ENCODE peak calls at places on chromosomes 6 and 20, in eight cellular contexts. Z, Q, F, O, P, V, X and T are unnamed samples.

GRCh38 chr6:166202321-166202733 is 34.7 kb upstream of the TBXT start:
- DNase-seq in Z (no peak), Q (no peak), F (no peak), O (no peak), P (no peak), V (peak; percentile 51), X (no peak), T (no peak)

GRCh38 chr6:36487698-36488097 is 44.9 kb downstream of the KCTD20 start:
- DNase-seq in Z (no peak), Q (no peak), F (no peak), O (no peak), P (no peak), V (no peak), X (no peak), T (no peak)

GRCh38 chr6:22680950-22681349 is 111.6 kb downstream of the HDGFL1 start:
- DNase-seq in Z (no peak), Q (no peak), F (no peak), O (no peak), P (no peak), V (no peak), X (no peak), T (no peak)

GRCh38 chr6:85006362-85006761 is 242.0 kb upstream of the TBX18 start:
- DNase-seq in Z (peak; percentile 3), Q (no peak), F (peak; percentile 29), O (no peak), P (no peak), V (no peak), X (no peak), T (no peak)

GRCh38 chr20:62065669-62066338 is at the start of gene TAF4:
- DNase-seq in Z (peak; percentile 39), Q (no peak), F (peak; percentile 98), O (peak; percentile 67), P (peak; percentile 84), V (peak; percentile 73), X (peak; percentile 81), T (no peak)

GRCh38 chr6:169905041-169905807 is 153.8 kb downstream of the ERMARD start:
- DNase-seq in Z (peak; percentile 65), Q (no peak), F (no peak), O (no peak), P (no peak), V (no peak), X (peak; percentile 65), T (peak; percentile 26)

GRCh38 chr20:54061106-54061881 is 9.1 kb downstream of the BCAS1 start:
- DNase-seq in Z (no peak), Q (no peak), F (no peak), O (no peak), P (no peak), V (no peak), X (no peak), T (no peak)

GRCh38 chr6:85464722-85465150 is 14.9 kb downstream of the NT5E start:
- DNase-seq in Z (peak; percentile 69), Q (no peak), F (no peak), O (peak; percentile 88), P (no peak), V (no peak), X (no peak), T (peak; percentile 79)

GRCh38 chr20:59074456-59074855 is 31.9 kb upstream of the PRELID3B start:
- DNase-seq in Z (no peak), Q (no peak), F (no peak), O (peak; percentile 30), P (no peak), V (no peak), X (no peak), T (no peak)

GRCh38 chr6:3222506-3223038 is 4.9 kb downstream of the TUBB2B start:
- DNase-seq in Z (no peak), Q (no peak), F (no peak), O (no peak), P (no peak), V (no peak), X (no peak), T (no peak)

GRCh38 chr6:100176321-100176950 is 182.4 kb upstream of the MCHR2 start:
- DNase-seq in Z (peak; percentile 65), Q (no peak), F (peak; percentile 16), O (peak; percentile 13), P (no peak), V (no peak), X (no peak), T (peak; percentile 9)

GRCh38 chr20:34834459-34834893 is 9.0 kb upstream of the NCOA6 start:
- DNase-seq in Z (peak; percentile 34), Q (no peak), F (no peak), O (peak; percentile 40), P (no peak), V (no peak), X (no peak), T (no peak)

GRCh38 chr6:153727910-153728309 is 311.1 kb upstream of the OPRM1 start:
- DNase-seq in Z (peak; percentile 4), Q (no peak), F (no peak), O (no peak), P (no peak), V (no peak), X (no peak), T (no peak)

GRCh38 chr6:118725944-118726343 is 74.6 kb upstream of the CEP85L start:
- DNase-seq in Z (no peak), Q (no peak), F (no peak), O (no peak), P (peak; percentile 48), V (no peak), X (no peak), T (no peak)

GRCh38 chr6:28772480-28773381 is 151.1 kb downstream of the TRIM27 start:
- DNase-seq in Z (no peak), Q (no peak), F (no peak), O (no peak), P (no peak), V (no peak), X (no peak), T (no peak)

GRCh38 chr6:11064836-11065235 is 20.7 kb upstream of the ELOVL2 start:
- DNase-seq in Z (no peak), Q (no peak), F (no peak), O (no peak), P (no peak), V (no peak), X (no peak), T (no peak)

GRCh38 chr6:107561325-107561724 is 71.4 kb downstream of the SOBP start:
- DNase-seq in Z (no peak), Q (no peak), F (no peak), O (no peak), P (no peak), V (peak; percentile 69), X (no peak), T (no peak)

GRCh38 chr20:8627386-8628030 is 441.4 kb upstream of the PLCB4 start:
- DNase-seq in Z (no peak), Q (no peak), F (no peak), O (no peak), P (no peak), V (no peak), X (no peak), T (no peak)